ENCODE peak calls at places on chromosomes 3 and 15, in six cellular contexts. One of them, this sample, is unnamed.

GRCh38 chr15:91696981-91697380 is 156.5 kb upstream of the SLCO3A1 start:
- DNase-seq in adrenal gland: no peak
- DNase-seq in epithelial cell of esophagus: no peak
- DNase-seq in Calu3: no peak
- DNase-seq in nephron progenitor cell: no peak
- DNase-seq in left ventricle myocardium inferior: no peak
- DNase-seq in this sample: no peak

GRCh38 chr15:41292521-41292920 is 39.9 kb downstream of the OIP5 start:
- DNase-seq in adrenal gland: no peak
- DNase-seq in epithelial cell of esophagus: no peak
- DNase-seq in Calu3: no peak
- DNase-seq in nephron progenitor cell: no peak
- DNase-seq in left ventricle myocardium inferior: no peak
- DNase-seq in this sample: no peak

GRCh38 chr15:62241135-62241770 is 76.2 kb upstream of the C2CD4B start:
- DNase-seq in adrenal gland: no peak
- DNase-seq in epithelial cell of esophagus: peak; percentile 8
- DNase-seq in Calu3: peak; percentile 63
- DNase-seq in nephron progenitor cell: peak; percentile 49
- DNase-seq in left ventricle myocardium inferior: no peak
- DNase-seq in this sample: peak; percentile 31

GRCh38 chr15:83653639-83654378 is at the start of gene ADAMTSL3:
- DNase-seq in adrenal gland: no peak
- DNase-seq in epithelial cell of esophagus: peak; percentile 76
- DNase-seq in Calu3: peak; percentile 83
- DNase-seq in nephron progenitor cell: peak; percentile 68
- DNase-seq in left ventricle myocardium inferior: peak; percentile 88
- DNase-seq in this sample: peak; percentile 71

GRCh38 chr15:84616235-84616634 is 15.4 kb downstream of the ZSCAN2 start:
- DNase-seq in adrenal gland: peak; percentile 51
- DNase-seq in epithelial cell of esophagus: peak; percentile 17
- DNase-seq in Calu3: no peak
- DNase-seq in nephron progenitor cell: no peak
- DNase-seq in left ventricle myocardium inferior: no peak
- DNase-seq in this sample: no peak

GRCh38 chr3:8851703-8852102 is 82.3 kb upstream of the OXTR start:
- DNase-seq in adrenal gland: no peak
- DNase-seq in epithelial cell of esophagus: peak; percentile 74
- DNase-seq in Calu3: no peak
- DNase-seq in nephron progenitor cell: no peak
- DNase-seq in left ventricle myocardium inferior: no peak
- DNase-seq in this sample: no peak

GRCh38 chr3:151660890-151661289 is 72.8 kb upstream of the AADACL2 start:
- DNase-seq in adrenal gland: no peak
- DNase-seq in epithelial cell of esophagus: no peak
- DNase-seq in Calu3: no peak
- DNase-seq in nephron progenitor cell: no peak
- DNase-seq in left ventricle myocardium inferior: no peak
- DNase-seq in this sample: no peak

GRCh38 chr3:111373861-111374260 is 168.1 kb upstream of the CD96 start:
- DNase-seq in adrenal gland: no peak
- DNase-seq in epithelial cell of esophagus: peak; percentile 66
- DNase-seq in Calu3: no peak
- DNase-seq in nephron progenitor cell: no peak
- DNase-seq in left ventricle myocardium inferior: no peak
- DNase-seq in this sample: no peak

GRCh38 chr15:81334768-81335447 is 11.0 kb upstream of the STARD5 start:
- DNase-seq in adrenal gland: no peak
- DNase-seq in epithelial cell of esophagus: no peak
- DNase-seq in Calu3: no peak
- DNase-seq in nephron progenitor cell: no peak
- DNase-seq in left ventricle myocardium inferior: no peak
- DNase-seq in this sample: no peak

GRCh38 chr15:75732809-75733451 is 20.3 kb upstream of the CSPG4 start:
- DNase-seq in adrenal gland: peak; percentile 88
- DNase-seq in epithelial cell of esophagus: peak; percentile 70
- DNase-seq in Calu3: peak; percentile 87
- DNase-seq in nephron progenitor cell: peak; percentile 89
- DNase-seq in left ventricle myocardium inferior: peak; percentile 71
- DNase-seq in this sample: peak; percentile 79

GRCh38 chr3:120113128-120114116 is 19.2 kb upstream of the GSK3B start:
- DNase-seq in adrenal gland: no peak
- DNase-seq in epithelial cell of esophagus: peak; percentile 97
- DNase-seq in Calu3: no peak
- DNase-seq in nephron progenitor cell: no peak
- DNase-seq in left ventricle myocardium inferior: no peak
- DNase-seq in this sample: no peak

GRCh38 chr3:157532529-157533297 is 29.5 kb upstream of the VEPH1 start:
- DNase-seq in adrenal gland: no peak
- DNase-seq in epithelial cell of esophagus: peak; percentile 73
- DNase-seq in Calu3: peak; percentile 74
- DNase-seq in nephron progenitor cell: peak; percentile 31
- DNase-seq in left ventricle myocardium inferior: no peak
- DNase-seq in this sample: peak; percentile 38

GRCh38 chr15:95590533-95591044 is 739.9 kb upstream of the NR2F2 start:
- DNase-seq in adrenal gland: no peak
- DNase-seq in epithelial cell of esophagus: peak; percentile 28
- DNase-seq in Calu3: no peak
- DNase-seq in nephron progenitor cell: no peak
- DNase-seq in left ventricle myocardium inferior: no peak
- DNase-seq in this sample: no peak

GRCh38 chr3:142213298-142213697 is 12.1 kb downstream of the GK5 start:
- DNase-seq in adrenal gland: peak; percentile 64
- DNase-seq in epithelial cell of esophagus: no peak
- DNase-seq in Calu3: no peak
- DNase-seq in nephron progenitor cell: no peak
- DNase-seq in left ventricle myocardium inferior: no peak
- DNase-seq in this sample: no peak

GRCh38 chr3:154229217-154229590 is 95.1 kb downstream of the DHX36 start:
- DNase-seq in adrenal gland: no peak
- DNase-seq in epithelial cell of esophagus: peak; percentile 16
- DNase-seq in Calu3: no peak
- DNase-seq in nephron progenitor cell: no peak
- DNase-seq in left ventricle myocardium inferior: no peak
- DNase-seq in this sample: no peak

GRCh38 chr15:25691544-25692430 is 171.3 kb downstream of the ATP10A start:
- DNase-seq in adrenal gland: no peak
- DNase-seq in epithelial cell of esophagus: no peak
- DNase-seq in Calu3: no peak
- DNase-seq in nephron progenitor cell: no peak
- DNase-seq in left ventricle myocardium inferior: no peak
- DNase-seq in this sample: no peak
- TF ChIP-seq CTCF in adrenal gland: peak; percentile 16
- TF ChIP-seq CTCF in epithelial cell of esophagus: no peak
- TF ChIP-seq CTCF in Calu3: no peak
- TF ChIP-seq CTCF in nephron progenitor cell: no peak
- TF ChIP-seq CTCF in left ventricle myocardium inferior: peak; percentile 36
- TF ChIP-seq CTCF in this sample: no peak

DNA sequence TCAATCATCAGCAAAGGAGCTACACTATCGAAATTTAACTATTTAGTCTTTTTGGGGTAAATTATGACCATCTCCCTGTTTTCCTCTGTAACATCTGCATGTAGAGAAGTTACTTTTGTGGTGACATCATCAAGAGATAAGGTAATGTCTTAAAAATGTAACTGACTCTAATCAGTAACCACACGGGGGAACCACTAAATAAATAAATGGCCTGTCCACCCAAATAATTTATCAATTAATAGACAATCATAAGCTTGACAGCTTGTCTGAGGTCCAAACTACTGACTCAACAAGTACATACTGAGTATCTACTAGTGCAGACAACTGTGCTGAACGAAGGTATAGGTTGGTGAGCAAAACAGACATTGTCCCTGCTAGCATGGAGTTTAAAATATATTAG is 219.3 kb downstream of the SLC9A9 start:
- DNase-seq in adrenal gland: no peak
- DNase-seq in epithelial cell of esophagus: no peak
- DNase-seq in Calu3: no peak
- DNase-seq in nephron progenitor cell: no peak
- DNase-seq in left ventricle myocardium inferior: no peak
- DNase-seq in this sample: no peak
- TF ChIP-seq CTCF in adrenal gland: no peak
- TF ChIP-seq CTCF in epithelial cell of esophagus: no peak
- TF ChIP-seq CTCF in Calu3: no peak
- TF ChIP-seq CTCF in nephron progenitor cell: no peak
- TF ChIP-seq CTCF in left ventricle myocardium inferior: no peak
- TF ChIP-seq CTCF in this sample: no peak

DNA sequence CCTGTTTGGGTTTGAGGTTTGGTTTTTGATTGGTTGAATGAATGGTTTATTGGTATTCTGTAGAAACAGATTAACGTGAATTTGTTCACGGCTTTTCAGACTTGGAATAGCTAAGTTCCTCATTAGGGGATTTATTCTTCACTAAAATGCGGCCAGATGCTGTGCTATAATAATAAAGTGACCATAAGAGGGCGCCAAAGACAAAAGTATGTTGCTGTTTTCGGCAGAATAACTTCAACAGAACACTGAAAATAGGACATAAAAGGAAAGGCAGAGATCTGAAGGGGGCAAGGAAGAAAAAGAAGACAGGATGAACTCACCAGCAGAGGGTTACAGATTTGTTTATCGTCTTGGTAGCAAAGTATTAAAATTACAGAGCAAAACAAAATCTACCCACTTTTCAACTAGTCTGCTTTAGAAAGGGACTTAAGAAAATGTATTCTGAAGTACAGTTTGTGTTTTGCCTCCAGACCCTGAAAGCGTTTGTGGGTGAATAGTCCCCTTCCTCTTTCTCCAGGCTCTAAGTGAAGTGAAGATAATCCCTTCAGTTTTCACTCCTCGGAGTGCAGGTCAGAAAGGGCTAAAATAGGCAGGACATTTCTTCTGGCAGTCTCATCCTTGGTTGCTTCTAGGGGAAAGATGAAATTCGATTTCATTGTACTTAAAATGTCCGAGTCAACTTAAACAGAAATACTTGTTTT is 147.6 kb downstream of the IL20RB start:
- DNase-seq in adrenal gland: peak; percentile 56
- DNase-seq in epithelial cell of esophagus: peak; percentile 55
- DNase-seq in Calu3: peak; percentile 63
- DNase-seq in nephron progenitor cell: peak; percentile 42
- DNase-seq in left ventricle myocardium inferior: no peak
- DNase-seq in this sample: no peak
- TF ChIP-seq CTCF in adrenal gland: peak; percentile 71
- TF ChIP-seq CTCF in epithelial cell of esophagus: peak; percentile 57
- TF ChIP-seq CTCF in Calu3: peak; percentile 71
- TF ChIP-seq CTCF in nephron progenitor cell: peak; percentile 69
- TF ChIP-seq CTCF in left ventricle myocardium inferior: peak; percentile 74
- TF ChIP-seq CTCF in this sample: peak; percentile 52

GRCh38 chr3:54087581-54088410 is 34.6 kb upstream of the CACNA2D3 start:
- DNase-seq in adrenal gland: no peak
- DNase-seq in epithelial cell of esophagus: no peak
- DNase-seq in Calu3: no peak
- DNase-seq in nephron progenitor cell: peak; percentile 38
- DNase-seq in left ventricle myocardium inferior: peak; percentile 15
- DNase-seq in this sample: no peak
- TF ChIP-seq CTCF in adrenal gland: no peak
- TF ChIP-seq CTCF in epithelial cell of esophagus: no peak
- TF ChIP-seq CTCF in Calu3: no peak
- TF ChIP-seq CTCF in nephron progenitor cell: no peak
- TF ChIP-seq CTCF in left ventricle myocardium inferior: peak; percentile 26
- TF ChIP-seq CTCF in this sample: no peak

DNA sequence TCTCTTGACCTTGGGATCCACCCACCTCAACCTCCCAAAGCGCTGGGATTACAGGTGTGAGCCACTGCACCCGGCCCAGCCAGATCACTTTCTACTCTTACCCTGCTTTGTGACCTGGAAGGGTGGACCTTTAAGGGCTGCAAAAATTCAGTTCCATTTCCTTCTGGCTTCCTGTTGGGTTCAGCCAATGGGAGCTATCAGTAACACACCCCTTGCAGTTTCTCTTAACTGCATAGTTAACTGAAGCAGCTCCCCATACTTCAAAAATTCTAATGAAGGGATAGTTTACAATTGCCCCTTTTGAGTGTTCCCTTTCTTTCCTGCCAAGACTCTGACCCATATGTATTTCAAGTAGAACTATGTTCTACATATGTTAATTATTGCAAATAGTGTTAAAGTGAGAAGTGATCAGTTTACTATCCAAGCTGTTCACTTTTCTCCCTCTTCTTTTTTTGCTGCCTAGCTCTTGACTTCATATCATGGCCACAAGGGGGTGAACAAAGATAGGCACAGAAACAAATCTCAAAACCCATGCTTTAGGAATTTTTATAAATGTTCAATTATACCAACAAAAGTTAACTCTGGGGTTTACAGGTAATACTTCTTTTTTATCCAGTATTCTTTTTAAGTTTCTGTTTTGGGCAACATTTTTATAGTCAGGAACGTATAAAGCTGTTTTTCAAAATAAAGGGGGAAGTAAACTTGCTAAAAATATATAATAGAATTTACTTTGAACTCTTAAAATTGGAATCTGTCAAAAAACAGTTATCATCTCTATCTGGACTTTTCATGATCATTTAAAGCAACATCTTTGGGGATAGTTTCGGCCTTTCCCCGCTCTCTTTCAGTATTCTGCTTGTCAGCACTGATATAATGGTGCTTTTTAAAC is 8.1 kb downstream of the PGBD4 start:
- DNase-seq in adrenal gland: no peak
- DNase-seq in epithelial cell of esophagus: peak; percentile 56
- DNase-seq in Calu3: peak; percentile 1
- DNase-seq in nephron progenitor cell: no peak
- DNase-seq in left ventricle myocardium inferior: no peak
- DNase-seq in this sample: no peak
- TF ChIP-seq CTCF in adrenal gland: peak; percentile 59
- TF ChIP-seq CTCF in epithelial cell of esophagus: peak; percentile 76
- TF ChIP-seq CTCF in Calu3: no peak
- TF ChIP-seq CTCF in nephron progenitor cell: peak; percentile 54
- TF ChIP-seq CTCF in left ventricle myocardium inferior: peak; percentile 55
- TF ChIP-seq CTCF in this sample: peak; percentile 35

DNA sequence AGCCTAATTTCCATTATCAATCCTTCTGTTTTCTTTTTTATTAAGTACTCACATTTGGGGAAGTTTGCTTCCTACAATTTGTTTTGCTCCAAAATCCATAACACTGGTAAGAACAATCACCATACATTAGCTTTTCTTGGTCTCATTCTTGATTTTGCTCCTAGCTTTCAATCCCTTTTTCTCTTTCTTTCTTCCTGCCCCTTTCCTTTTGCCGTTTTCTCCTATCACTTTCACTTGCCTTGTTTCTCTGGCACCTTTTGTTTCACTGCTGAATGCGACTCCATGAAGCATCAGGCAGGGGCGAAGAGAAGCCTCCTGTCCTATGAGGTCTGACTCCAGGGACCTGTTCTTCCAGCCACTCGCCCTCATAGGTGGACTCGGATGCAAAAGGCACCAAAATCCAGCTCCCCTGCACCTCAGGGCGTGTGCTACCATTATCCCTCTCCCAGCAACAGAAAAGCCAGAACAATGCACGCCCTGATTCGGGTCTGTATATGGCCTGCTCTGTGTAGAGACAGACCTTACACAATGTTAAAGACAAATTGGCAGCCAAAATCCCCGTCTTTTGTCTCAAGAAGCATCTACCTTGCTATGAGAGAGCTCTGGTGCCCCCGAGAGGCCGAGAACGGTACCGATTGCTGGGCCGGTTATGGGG is 462.0 kb upstream of the PPP2R3A start:
- DNase-seq in adrenal gland: peak; percentile 92
- DNase-seq in epithelial cell of esophagus: peak; percentile 56
- DNase-seq in Calu3: peak; percentile 91
- DNase-seq in nephron progenitor cell: peak; percentile 86
- DNase-seq in left ventricle myocardium inferior: peak; percentile 42
- DNase-seq in this sample: peak; percentile 52
- TF ChIP-seq CTCF in adrenal gland: peak; percentile 72
- TF ChIP-seq CTCF in epithelial cell of esophagus: peak; percentile 64
- TF ChIP-seq CTCF in Calu3: peak; percentile 54
- TF ChIP-seq CTCF in nephron progenitor cell: peak; percentile 72
- TF ChIP-seq CTCF in left ventricle myocardium inferior: peak; percentile 73
- TF ChIP-seq CTCF in this sample: no peak